ENCODE peak calls at places on chromosomes 5 and 9, in eight cellular contexts. F is heart left ventricle, U is HCT116, I is stomach, H is A549, O is IMR-90, M is body of pancreas, S is transverse colon. C is an unnamed sample.

GRCh38 chr9:98225015-98225442 is 30.4 kb downstream of the TBC1D2 start:
- DNase-seq in M (no peak), O (no peak), U (no peak), I (no peak), F (no peak), H (no peak), S (peak), C (no peak)

GRCh38 chr5:72129730-72130129 is 22.5 kb downstream of the MAP1B start:
- DNase-seq in I (no peak), M (no peak), F (no peak), U (no peak), O (peak), S (no peak), H (no peak), C (no peak)

GRCh38 chr5:38738898-38739743 is 106.7 kb upstream of the OSMR start:
- DNase-seq in O (no peak), H (peak), F (no peak), U (no peak), S (no peak), M (no peak), I (no peak), C (no peak)

GRCh38 chr9:99867536-99867935 is 38.9 kb upstream of the STX17 start:
- DNase-seq in F (no peak), U (no peak), I (no peak), H (no peak), M (no peak), O (no peak), S (no peak), C (no peak)

GRCh38 chr5:95959964-95960801 is 1.5 kb downstream of the ELL2 start:
- DNase-seq in H (peak), I (no peak), F (peak), O (peak), S (peak), M (peak), U (no peak), C (no peak)

GRCh38 chr9:81716409-81716808 is 27.1 kb upstream of the TLE1 start:
- DNase-seq in H (no peak), O (peak), S (no peak), F (no peak), M (no peak), U (no peak), I (no peak), C (no peak)

GRCh38 chr5:142432961-142433360 is 108.1 kb upstream of the SPRY4 start:
- DNase-seq in F (no peak), O (no peak), U (no peak), I (no peak), S (peak), H (no peak), M (no peak), C (no peak)

GRCh38 chr5:144638802-144639201 is 468.1 kb downstream of the KCTD16 start:
- DNase-seq in I (no peak), H (no peak), M (no peak), O (no peak), S (no peak), U (no peak), F (no peak), C (no peak)

GRCh38 chr9:38309324-38310195 is 82.9 kb upstream of the ALDH1B1 start:
- DNase-seq in S (no peak), H (no peak), F (no peak), M (no peak), U (no peak), I (no peak), O (peak), C (no peak)

GRCh38 chr9:138112090-138112748 is 234.6 kb downstream of the CACNA1B start:
- DNase-seq in F (no peak), U (no peak), S (no peak), I (peak), H (no peak), O (no peak), M (no peak), C (no peak)

GRCh38 chr5:152274206-152274605 is 130.9 kb downstream of the NMUR2 start:
- DNase-seq in F (no peak), I (no peak), O (no peak), M (no peak), H (no peak), S (no peak), U (no peak), C (no peak)

GRCh38 chr9:4837768-4838546 is 45.2 kb downstream of the RCL1 start:
- DNase-seq in O (peak), M (no peak), U (no peak), H (no peak), I (no peak), S (no peak), F (no peak), C (no peak)

GRCh38 chr9:123996731-123997421 is 14.7 kb upstream of the LHX2 start:
- DNase-seq in U (no peak), I (peak), H (no peak), S (no peak), O (no peak), F (no peak), M (no peak), C (no peak)

GRCh38 chr9:71079451-71079850 is 42.0 kb downstream of the TRPM3 start:
- DNase-seq in M (no peak), H (peak), F (no peak), I (no peak), O (peak), S (no peak), U (no peak), C (no peak)

GRCh38 chr9:132364068-132364467 is 9.3 kb upstream of the SETX start:
- DNase-seq in I (no peak), F (no peak), M (no peak), H (no peak), S (no peak), O (no peak), U (no peak), C (no peak)

GRCh38 chr5:135596364-135596763 is 17.6 kb upstream of the CXCL14 start:
- DNase-seq in S (no peak), M (no peak), O (no peak), U (no peak), F (no peak), H (no peak), I (no peak), C (no peak)

GRCh38 chr5:157484768-157485167 is 24.8 kb downstream of the NIPAL4 start:
- DNase-seq in S (no peak), M (no peak), H (no peak), U (no peak), F (no peak), O (peak), I (no peak), C (no peak)

GRCh38 chr5:66307647-66308257 is 163.7 kb downstream of the SREK1 start:
- DNase-seq in H (peak), F (no peak), S (no peak), I (no peak), M (no peak), O (peak), U (peak), C (no peak)

GRCh38 chr5:73637565-73637964 is 11.6 kb downstream of the ARHGEF28 start:
- DNase-seq in H (no peak), I (no peak), S (no peak), M (no peak), U (no peak), O (no peak), F (no peak), C (no peak)

GRCh38 chr5:80569961-80570786 is at the start of gene ANKRD34B:
- DNase-seq in F (no peak), I (no peak), U (no peak), H (peak), O (no peak), M (no peak), S (no peak), C (no peak)

GRCh38 chr5:150619359-150620230 is 20.9 kb upstream of the SYNPO start:
- DNase-seq in U (no peak), O (peak), M (peak), H (no peak), I (no peak), F (peak), S (no peak), C (peak)

GRCh38 chr5:169411789-169412425 is 111.0 kb upstream of the SLIT3 start:
- DNase-seq in U (no peak), H (peak), I (no peak), S (no peak), O (no peak), F (no peak), M (no peak), C (no peak)

GRCh38 chr5:66974256-66974655 is 222.3 kb downstream of the CD180 start:
- DNase-seq in M (no peak), I (no peak), H (no peak), F (no peak), O (peak), S (no peak), U (no peak), C (no peak)

GRCh38 chr9:133255371-133255940 is 19.5 kb downstream of the ABO start:
- DNase-seq in S (no peak), M (no peak), H (no peak), F (no peak), U (no peak), I (no peak), O (no peak), C (no peak)

GRCh38 chr5:132498152-132498551 is 7.6 kb upstream of the IRF1 start:
- DNase-seq in U (no peak), H (peak), I (peak), O (peak), S (no peak), F (peak), M (peak), C (peak)

GRCh38 chr9:133137451-133138231 is 16.6 kb upstream of the RALGDS start:
- DNase-seq in F (peak), H (no peak), I (peak), U (no peak), O (no peak), S (no peak), M (peak), C (no peak)

GRCh38 chr9:130461218-130461630 is 16.5 kb downstream of the ASS1 start:
- DNase-seq in U (no peak), M (peak), S (peak), F (peak), I (peak), O (peak), H (peak), C (peak)

GRCh38 chr9:83403864-83404263 is 134.3 kb downstream of the FRMD3 start:
- DNase-seq in H (peak), M (no peak), I (no peak), U (no peak), F (no peak), S (no peak), O (no peak), C (no peak)

GRCh38 chr9:107945961-107946360 is 456.4 kb upstream of the KLF4 start:
- DNase-seq in H (no peak), I (no peak), M (no peak), F (no peak), O (no peak), U (no peak), S (no peak), C (no peak)

GRCh38 chr9:111691686-111692329 is 30.4 kb downstream of the GNG10 start:
- DNase-seq in U (peak), H (peak), M (no peak), O (peak), F (no peak), I (no peak), S (no peak), C (no peak)

GRCh38 chr5:170363671-170364070 is 25.5 kb downstream of the KCNMB1 start:
- DNase-seq in U (no peak), I (no peak), F (no peak), S (no peak), M (no peak), H (no peak), O (no peak), C (no peak)

GRCh38 chr9:87749335-87750035 is 23.6 kb downstream of the CTSL start:
- DNase-seq in H (no peak), S (no peak), O (no peak), I (no peak), F (no peak), M (no peak), U (no peak), C (no peak)

GRCh38 chr5:81428446-81428845 is 34.5 kb upstream of the ACOT12 start:
- DNase-seq in F (no peak), M (no peak), U (no peak), O (peak), I (no peak), S (no peak), H (peak), C (no peak)

GRCh38 chr9:14497476-14497875 is 183.5 kb upstream of the NFIB start:
- DNase-seq in S (no peak), F (no peak), H (no peak), I (no peak), O (no peak), M (no peak), U (no peak), C (no peak)

GRCh38 chr5:37786855-37787254 is 53.0 kb downstream of the GDNF start:
- DNase-seq in U (no peak), S (no peak), H (peak), O (peak), I (no peak), M (no peak), F (no peak), C (no peak)

GRCh38 chr5:31921852-31922305 is 252.2 kb downstream of the GOLPH3 start:
- DNase-seq in I (no peak), O (peak), F (no peak), H (no peak), U (no peak), S (no peak), M (no peak), C (no peak)

GRCh38 chr5:43019615-43020293 is 20.4 kb downstream of the ANXA2R start:
- DNase-seq in M (peak), O (peak), S (peak), I (peak), H (peak), U (peak), F (peak), C (no peak)

GRCh38 chr5:115415143-115415491 is 118.7 kb upstream of the CCDC112 start:
- DNase-seq in F (peak), H (peak), M (peak), S (peak), U (peak), O (peak), I (peak), C (no peak)
- H3K4me3 ChIP-seq in F (no peak), H (no peak), M (no peak), S (no peak), U (no peak), O (no peak), I (no peak), C (no peak)

GRCh38 chr9:127698985-127699670 is 7.7 kb upstream of the CFAP157 start:
- DNase-seq in S (peak), I (peak), F (peak), H (peak), U (peak), O (peak), M (peak), C (peak)
- TF ChIP-seq POLR2A in S (peak), I (no peak), F (peak), H (peak), U (peak), O (no peak), M (peak), C (peak)

GRCh38 chr5:177508837-177509236 is 789 bp downstream of the DOK3 start:
- DNase-seq in F (no peak), S (no peak), O (no peak), U (no peak), H (no peak), I (no peak), M (no peak), C (no peak)
- H3K4me3 ChIP-seq in F (peak), S (peak), O (no peak), U (no peak), H (no peak), I (peak), M (no peak), C (no peak)

GRCh38 chr5:138467711-138468132 is 2.4 kb downstream of the EGR1 start:
- DNase-seq in I (peak), U (no peak), S (peak), H (no peak), F (no peak), O (no peak), M (peak), C (no peak)

GRCh38 chr5:138466058-138466899 is 1.0 kb downstream of the EGR1 start:
- DNase-seq in M (peak), I (peak), O (peak), H (peak), U (no peak), S (peak), F (no peak), C (peak)

GRCh38 chr5:138468133-138468965 is 3.1 kb downstream of the EGR1 start:
- DNase-seq in H (peak), S (no peak), I (no peak), O (peak), M (peak), F (no peak), U (peak), C (no peak)

GRCh38 chr5:138465288-138466057 is at the start of gene EGR1:
- DNase-seq in S (peak), H (peak), O (peak), U (peak), F (peak), I (peak), M (peak), C (peak)

GRCh38 chr5:138466900-138467710 is 1.8 kb downstream of the EGR1 start:
- DNase-seq in H (peak), M (peak), I (peak), S (peak), O (peak), U (no peak), F (no peak), C (peak)
- TF ChIP-seq POLR2A in H (no peak), M (peak), I (no peak), S (peak), O (no peak), U (no peak), F (no peak), C (no peak)

GRCh38 chr5:23071682-23072081 is 218.5 kb upstream of the CDH12 start:
- DNase-seq in I (no peak), S (no peak), U (no peak), H (no peak), O (no peak), F (no peak), M (no peak), C (no peak)

GRCh38 chr5:23072179-23072578 is 219.0 kb upstream of the CDH12 start:
- DNase-seq in F (no peak), M (no peak), O (no peak), H (no peak), I (no peak), U (no peak), S (no peak), C (no peak)
- H3K4me3 ChIP-seq in F (no peak), M (no peak), O (no peak), H (no peak), I (no peak), U (no peak), S (no peak), C (no peak)

DNA sequence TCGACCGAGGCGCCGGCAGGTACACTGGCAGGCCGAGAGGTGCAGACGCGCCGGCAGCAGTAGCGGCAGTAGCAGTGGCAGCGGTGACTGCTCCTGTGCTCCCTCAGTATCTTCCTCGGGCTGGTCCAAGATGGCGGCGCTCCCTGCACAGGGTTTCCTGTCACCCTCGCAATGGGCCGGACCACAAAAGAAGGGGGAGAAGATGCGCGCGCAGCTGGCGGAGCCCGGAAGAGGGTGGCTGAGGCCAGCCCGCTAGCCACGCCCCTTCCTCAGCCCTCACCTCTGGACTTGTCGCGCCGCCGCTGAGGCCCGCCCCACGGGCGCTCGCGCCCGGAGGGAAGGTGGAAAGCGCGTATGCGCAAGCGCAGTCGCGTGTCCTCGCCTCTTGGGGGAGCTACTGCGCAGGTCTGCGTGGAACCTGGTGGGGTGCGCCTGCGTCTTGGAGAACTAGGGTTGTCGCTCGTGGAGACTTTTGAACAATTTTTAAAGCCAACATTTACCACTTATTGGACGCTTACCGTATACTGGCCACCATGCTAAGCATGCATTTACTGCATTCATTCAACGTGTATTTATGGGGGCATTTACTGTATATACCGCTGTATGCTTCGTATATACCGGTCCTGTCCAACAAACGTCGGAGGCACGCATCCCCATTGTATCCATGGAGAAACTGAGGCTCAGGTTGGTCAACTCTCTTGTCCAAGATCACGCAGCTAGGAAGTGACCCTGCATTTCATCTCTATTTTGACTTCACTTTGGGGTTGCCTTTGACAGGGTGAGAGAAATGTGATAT is at the start of gene RAB14:
- DNase-seq in O (peak), U (peak), S (peak), H (peak), F (peak), M (peak), I (peak), C (peak)
- TF ChIP-seq POLR2A in O (peak), U (peak), S (peak), H (peak), F (peak), M (peak), I (no peak), C (peak)

GRCh38 chr9:121822093-121823085 is 171.0 kb downstream of the DAB2IP start:
- DNase-seq in U (no peak), H (no peak), F (no peak), I (no peak), S (no peak), O (no peak), M (no peak), C (no peak)
- H3K4me3 ChIP-seq in U (no peak), H (no peak), F (no peak), I (no peak), S (no peak), O (no peak), M (no peak), C (no peak)